ENCODE peak calls at places on chromosomes 6 and 20, in nine cellular contexts. I is ovary, B is lung, R is transverse colon, J is kidney, V is heart left ventricle, Y is A549, M is mammary epithelial cell, U is ascending aorta. P is an unnamed sample.
A peak's percentile ranks its signal among the peaks of the same experiment; 100 is the strongest.

GRCh38 chr6:4809999-4810918 is 34.1 kb downstream of the CDYL start:
- DNase-seq in I (no peak), B (no peak), R (no peak), J (no peak), V (no peak), Y (peak; percentile 68), M (peak; percentile 73), U (no peak), P (peak; percentile 64)

GRCh38 chr6:166563200-166563599 is 23.3 kb downstream of the RAMACL start:
- DNase-seq in I (no peak), B (no peak), R (no peak), J (no peak), V (no peak), Y (no peak), M (no peak), U (no peak), P (no peak)

GRCh38 chr20:37315293-37316110 is 26.0 kb downstream of the MANBAL start:
- DNase-seq in I (peak; percentile 87), B (no peak), R (peak; percentile 57), J (peak; percentile 93), V (peak; percentile 85), Y (no peak), M (peak; percentile 86), U (no peak), P (peak; percentile 24)

GRCh38 chr6:134757911-134758361 is 192.0 kb downstream of the ALDH8A1 start:
- DNase-seq in I (no peak), B (peak; percentile 31), R (no peak), J (no peak), V (no peak), Y (no peak), M (peak; percentile 50), U (no peak), P (no peak)

GRCh38 chr6:138972226-138972665 is 15.8 kb downstream of the REPS1 start:
- DNase-seq in I (no peak), B (no peak), R (no peak), J (no peak), V (no peak), Y (no peak), M (peak; percentile 43), U (no peak), P (no peak)

GRCh38 chr20:34705383-34706021 is 1.4 kb downstream of the TP53INP2 start:
- DNase-seq in I (peak; percentile 41), B (peak; percentile 35), R (peak; percentile 67), J (no peak), V (peak; percentile 62), Y (peak; percentile 65), M (peak; percentile 73), U (no peak), P (peak; percentile 56)

GRCh38 chr6:151440498-151440897 is 11.4 kb downstream of the RMND1 start:
- DNase-seq in I (no peak), B (no peak), R (no peak), J (no peak), V (no peak), Y (no peak), M (no peak), U (no peak), P (no peak)

GRCh38 chr6:692356-692851 is 535 bp downstream of the EXOC2 start:
- DNase-seq in I (peak; percentile 27), B (peak; percentile 39), R (peak; percentile 64), J (no peak), V (peak; percentile 43), Y (peak; percentile 51), M (peak; percentile 80), U (no peak), P (peak; percentile 56)

GRCh38 chr20:64229537-64230061 is 25.9 kb upstream of the PCMTD2 start:
- DNase-seq in I (no peak), B (no peak), R (no peak), J (peak; percentile 14), V (peak; percentile 7), Y (no peak), M (peak; percentile 29), U (no peak), P (no peak)

GRCh38 chr20:25321991-25322390 is 68.6 kb downstream of the ABHD12 start:
- DNase-seq in I (no peak), B (no peak), R (no peak), J (no peak), V (no peak), Y (no peak), M (no peak), U (no peak), P (no peak)

GRCh38 chr20:25321262-25321831 is 69.3 kb downstream of the ABHD12 start:
- DNase-seq in I (no peak), B (no peak), R (no peak), J (peak; percentile 37), V (no peak), Y (no peak), M (no peak), U (no peak), P (no peak)

GRCh38 chr20:25318471-25319240 is 70.8 kb downstream of the PYGB start:
- DNase-seq in I (peak; percentile 8), B (no peak), R (no peak), J (peak; percentile 57), V (no peak), Y (no peak), M (no peak), U (no peak), P (no peak)

GRCh38 chr20:25319241-25320034 is 71.2 kb downstream of the ABHD12 start:
- DNase-seq in I (peak; percentile 10), B (no peak), R (no peak), J (peak; percentile 37), V (no peak), Y (no peak), M (no peak), U (no peak), P (no peak)

DNA sequence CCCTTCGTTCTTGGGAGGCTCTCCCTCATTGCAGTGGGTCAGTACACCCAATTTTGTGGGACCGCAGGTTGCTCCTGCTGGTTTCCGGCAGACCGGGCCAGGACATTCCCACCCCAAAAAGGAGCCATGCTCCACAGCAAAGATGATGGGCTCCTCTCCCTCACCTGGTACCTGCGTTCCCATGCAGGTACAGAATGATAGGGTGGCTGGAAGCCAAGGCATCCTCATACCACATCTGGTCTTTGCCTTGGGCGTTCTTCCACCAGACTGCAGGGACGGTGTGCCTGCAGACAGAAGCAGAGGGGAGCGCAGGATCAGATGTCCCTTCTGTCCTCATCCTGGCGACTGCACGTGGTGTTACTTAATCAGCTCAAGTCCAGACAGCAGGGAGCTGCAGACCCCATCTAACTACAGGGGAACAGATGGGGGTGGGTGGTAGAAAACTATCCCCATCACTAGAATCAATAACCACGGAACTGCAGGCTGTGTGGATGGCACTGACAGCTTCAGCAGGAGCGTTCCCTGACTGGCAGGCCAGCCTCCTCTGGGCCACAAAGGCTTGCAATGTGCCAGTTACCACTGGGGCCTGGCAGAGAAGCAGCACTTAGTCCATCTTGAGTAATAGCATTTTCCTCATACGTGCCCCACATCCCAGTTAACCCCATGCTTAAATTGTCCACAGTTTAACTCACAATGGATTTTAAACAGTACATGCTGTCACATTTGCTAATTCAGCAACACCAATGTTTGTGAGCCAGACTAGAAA is 70.4 kb downstream of the ABHD12 start:
- DNase-seq in I (peak; percentile 8), B (no peak), R (no peak), J (peak; percentile 24), V (no peak), Y (no peak), M (no peak), U (no peak), P (no peak)
- H3K4me1 ChIP-seq in I (no peaks in the 10 kb centered on the region), B (peaks cover 4% of the 10 kb centered on the region), R (peaks cover 10% of the 10 kb centered on the region), J (no peaks in the 10 kb centered on the region), V (peaks cover 15% of the 10 kb centered on the region), Y (peaks cover 12% of the 10 kb centered on the region), M (peaks cover 3% of the 10 kb centered on the region), U (no peaks in the 10 kb centered on the region), P (no peaks in the 10 kb centered on the region)

GRCh38 chr6:56329296-56330050 is 82.1 kb upstream of the COL21A1 start:
- DNase-seq in I (no peak), B (no peak), R (no peak), J (no peak), V (no peak), Y (no peak), M (no peak), U (no peak), P (no peak)
- TF ChIP-seq CTCF in I (no peak), B (no peak), R (no peak), J (no peak), V (no peak), Y (no peak), M (no peak), U (no peak), P (no peak)

DNA sequence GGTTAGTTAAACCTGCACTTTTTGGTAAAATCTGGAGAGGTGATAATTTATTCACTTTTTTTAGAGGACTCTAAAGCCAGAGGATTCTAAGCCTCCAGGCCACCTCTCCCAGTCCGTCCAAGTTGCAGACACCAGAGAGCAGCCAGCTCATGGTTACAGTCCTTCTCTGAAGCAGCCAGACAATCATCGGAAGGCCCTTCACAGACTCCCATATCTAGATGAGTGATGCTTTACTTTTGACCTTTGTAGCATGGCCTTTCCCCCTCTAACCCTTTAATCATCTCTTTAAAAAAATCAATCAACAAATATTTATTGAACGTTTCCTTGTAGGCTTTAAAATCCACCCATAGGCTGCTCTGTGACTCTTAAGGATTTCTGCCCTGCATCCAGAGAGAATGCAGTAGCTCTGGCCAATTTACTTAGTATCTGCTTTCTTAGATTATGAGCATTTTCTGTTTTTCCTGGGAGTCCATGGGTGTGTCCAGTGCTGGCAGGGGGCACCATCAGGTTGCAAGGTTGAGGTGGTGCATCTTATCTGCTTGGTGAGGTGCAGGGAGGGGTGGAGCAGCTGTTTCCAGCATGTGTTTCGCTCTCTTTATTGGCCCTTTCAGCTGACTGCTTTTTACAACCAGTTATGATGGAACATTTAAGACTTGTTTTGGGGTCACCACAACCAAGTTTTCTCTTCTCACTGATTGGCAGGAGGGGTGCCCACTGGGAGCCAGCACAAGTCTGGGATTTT is 58.6 kb downstream of the JARID2 start:
- DNase-seq in I (no peak), B (no peak), R (no peak), J (no peak), V (no peak), Y (no peak), M (no peak), U (no peak), P (no peak)
- H3K4me1 ChIP-seq in I (peaks cover 12% of the 10 kb centered on the region), B (peaks cover 7% of the 10 kb centered on the region), R (peaks cover 37% of the 10 kb centered on the region), J (peaks cover 4% of the 10 kb centered on the region), V (peaks cover 64% of the 10 kb centered on the region), Y (peaks cover 26% of the 10 kb centered on the region), M (peaks cover 7% of the 10 kb centered on the region), U (no peaks in the 10 kb centered on the region), P (peaks cover 19% of the 10 kb centered on the region)

GRCh38 chr6:31919624-31920303 is 7.8 kb upstream of the C2 start:
- DNase-seq in I (no peak), B (no peak), R (no peak), J (no peak), V (no peak), Y (no peak), M (no peak), U (no peak), P (no peak)

GRCh38 chr6:31927242-31927867 is at the start of gene C2:
- DNase-seq in I (no peak), B (peak; percentile 45), R (no peak), J (no peak), V (no peak), Y (no peak), M (no peak), U (no peak), P (no peak)

GRCh38 chr6:31920803-31921202 is 6.7 kb upstream of the C2 start:
- DNase-seq in I (no peak), B (no peak), R (no peak), J (no peak), V (no peak), Y (peak; percentile 55), M (no peak), U (no peak), P (no peak)

GRCh38 chr6:31918069-31918725 is 9.3 kb upstream of the C2 start:
- DNase-seq in I (no peak), B (no peak), R (no peak), J (no peak), V (no peak), Y (no peak), M (no peak), U (no peak), P (no peak)

GRCh38 chr6:31922942-31923341 is 4.6 kb upstream of the C2 start:
- DNase-seq in I (no peak), B (no peak), R (no peak), J (no peak), V (no peak), Y (no peak), M (no peak), U (no peak), P (no peak)
- TF ChIP-seq CTCF in I (no peak), B (no peak), R (no peak), J (no peak), V (no peak), Y (no peak), M (no peak), U (no peak), P (peak; percentile 45)

P was measured in foreskin keratinocyte.